ENCODE peak calls at places on chromosomes 1 and 21, in six cellular contexts. One of them, this sample, is unnamed.

GRCh38 chr21:33816148-33816547 is 99.5 kb downstream of the ATP5PO start:
- DNase-seq in stomach: no peak
- DNase-seq in aorta: no peak
- DNase-seq in astrocyte: no peak
- DNase-seq in effector memory CD4-positive, alpha-beta T cell: no peak
- DNase-seq in fibroblast of lung: no peak
- DNase-seq in this sample: no peak

GRCh38 chr1:180206581-180206980 is 23.5 kb upstream of the LHX4 start:
- DNase-seq in aorta: peak; percentile 4
- DNase-seq in fibroblast of lung: no peak
- DNase-seq in stomach: no peak
- DNase-seq in astrocyte: no peak
- DNase-seq in effector memory CD4-positive, alpha-beta T cell: no peak
- DNase-seq in this sample: no peak

GRCh38 chr21:43719748-43720538 is 1.0 kb downstream of the PDXK start:
- DNase-seq in effector memory CD4-positive, alpha-beta T cell: no peak
- DNase-seq in stomach: peak; percentile 39
- DNase-seq in astrocyte: no peak
- DNase-seq in aorta: peak; percentile 74
- DNase-seq in fibroblast of lung: no peak
- DNase-seq in this sample: peak; percentile 70

GRCh38 chr1:202124107-202124506 is 1.4 kb downstream of the GPR37L1 start:
- DNase-seq in aorta: no peak
- DNase-seq in stomach: no peak
- DNase-seq in effector memory CD4-positive, alpha-beta T cell: no peak
- DNase-seq in fibroblast of lung: no peak
- DNase-seq in astrocyte: no peak
- DNase-seq in this sample: no peak

GRCh38 chr1:192889082-192889481 is 80.2 kb downstream of the RGS2 start:
- DNase-seq in aorta: no peak
- DNase-seq in effector memory CD4-positive, alpha-beta T cell: no peak
- DNase-seq in fibroblast of lung: no peak
- DNase-seq in astrocyte: no peak
- DNase-seq in stomach: no peak
- DNase-seq in this sample: no peak

GRCh38 chr1:56404561-56405030 is 174.8 kb downstream of the PLPP3 start:
- DNase-seq in astrocyte: peak; percentile 78
- DNase-seq in stomach: no peak
- DNase-seq in aorta: no peak
- DNase-seq in effector memory CD4-positive, alpha-beta T cell: no peak
- DNase-seq in fibroblast of lung: peak; percentile 84
- DNase-seq in this sample: no peak

GRCh38 chr1:210536263-210536961 is 207.7 kb downstream of the HHAT start:
- DNase-seq in stomach: no peak
- DNase-seq in fibroblast of lung: no peak
- DNase-seq in astrocyte: no peak
- DNase-seq in effector memory CD4-positive, alpha-beta T cell: no peak
- DNase-seq in aorta: no peak
- DNase-seq in this sample: no peak

GRCh38 chr1:211925016-211925415 is 94.5 kb upstream of the LPGAT1 start:
- DNase-seq in effector memory CD4-positive, alpha-beta T cell: no peak
- DNase-seq in astrocyte: no peak
- DNase-seq in stomach: peak; percentile 36
- DNase-seq in aorta: no peak
- DNase-seq in fibroblast of lung: no peak
- DNase-seq in this sample: peak; percentile 67

GRCh38 chr1:56525463-56526155 is 53.8 kb downstream of the PLPP3 start:
- DNase-seq in fibroblast of lung: peak; percentile 47
- DNase-seq in effector memory CD4-positive, alpha-beta T cell: no peak
- DNase-seq in aorta: no peak
- DNase-seq in astrocyte: peak; percentile 38
- DNase-seq in stomach: peak; percentile 36
- DNase-seq in this sample: peak; percentile 54

GRCh38 chr21:36727886-36728285 is 29.0 kb downstream of the SIM2 start:
- DNase-seq in effector memory CD4-positive, alpha-beta T cell: no peak
- DNase-seq in aorta: peak; percentile 13
- DNase-seq in fibroblast of lung: no peak
- DNase-seq in stomach: peak; percentile 21
- DNase-seq in astrocyte: no peak
- DNase-seq in this sample: no peak

GRCh38 chr1:184971522-184972265 is 2.6 kb downstream of the NIBAN1 start:
- DNase-seq in astrocyte: no peak
- DNase-seq in effector memory CD4-positive, alpha-beta T cell: no peak
- DNase-seq in stomach: no peak
- DNase-seq in fibroblast of lung: no peak
- DNase-seq in aorta: no peak
- DNase-seq in this sample: no peak

GRCh38 chr1:80214888-80215540 is 1208.5 kb upstream of the ADGRL4 start:
- DNase-seq in fibroblast of lung: no peak
- DNase-seq in astrocyte: no peak
- DNase-seq in aorta: no peak
- DNase-seq in effector memory CD4-positive, alpha-beta T cell: no peak
- DNase-seq in stomach: no peak
- DNase-seq in this sample: no peak

GRCh38 chr1:212566522-212567479 is 41.8 kb upstream of the ATF3 start:
- DNase-seq in astrocyte: peak; percentile 81
- DNase-seq in fibroblast of lung: peak; percentile 83
- DNase-seq in aorta: no peak
- DNase-seq in effector memory CD4-positive, alpha-beta T cell: peak; percentile 5
- DNase-seq in stomach: peak; percentile 34
- DNase-seq in this sample: peak; percentile 70

GRCh38 chr1:87115317-87115885 is 201.0 kb downstream of the HS2ST1 start:
- DNase-seq in stomach: no peak
- DNase-seq in fibroblast of lung: peak; percentile 94
- DNase-seq in effector memory CD4-positive, alpha-beta T cell: no peak
- DNase-seq in astrocyte: peak; percentile 93
- DNase-seq in aorta: no peak
- DNase-seq in this sample: no peak

GRCh38 chr1:149936076-149936991 is at the start of gene MTMR11:
- DNase-seq in effector memory CD4-positive, alpha-beta T cell: no peak
- DNase-seq in aorta: no peak
- DNase-seq in stomach: peak; percentile 39
- DNase-seq in astrocyte: no peak
- DNase-seq in fibroblast of lung: peak; percentile 52
- DNase-seq in this sample: peak; percentile 67

GRCh38 chr1:201019321-201019977 is 4.1 kb downstream of the KIF21B start:
- DNase-seq in effector memory CD4-positive, alpha-beta T cell: peak; percentile 82
- DNase-seq in aorta: no peak
- DNase-seq in stomach: peak; percentile 75
- DNase-seq in fibroblast of lung: peak; percentile 42
- DNase-seq in astrocyte: no peak
- DNase-seq in this sample: peak; percentile 87

DNA sequence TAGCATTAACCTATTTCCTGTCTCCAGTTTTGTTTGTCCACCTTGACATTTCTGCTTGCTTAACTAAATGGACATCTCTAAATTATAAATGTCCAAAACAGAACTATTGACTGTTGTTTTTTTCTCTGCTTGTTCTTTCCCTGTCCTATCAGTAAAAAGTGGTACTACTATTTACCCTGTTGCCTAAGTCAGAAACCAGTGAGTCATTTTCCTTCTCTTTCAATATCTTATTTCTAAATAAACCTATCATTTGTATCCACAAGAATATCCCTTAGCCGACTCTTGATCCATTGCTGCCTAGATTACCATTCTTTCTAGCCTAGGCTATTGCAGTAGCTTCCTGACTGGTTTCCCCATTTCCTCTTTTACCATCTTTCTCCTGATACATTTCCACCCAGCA is 22.5 kb downstream of the MIER1 start:
- DNase-seq in fibroblast of lung: no peak
- DNase-seq in stomach: no peak
- DNase-seq in aorta: no peak
- DNase-seq in astrocyte: no peak
- DNase-seq in effector memory CD4-positive, alpha-beta T cell: no peak
- DNase-seq in this sample: no peak
- H3K36me3 ChIP-seq in fibroblast of lung: peaks cover 2% of the 10 kb centered on the region
- H3K36me3 ChIP-seq in stomach: peaks cover 78% of the 10 kb centered on the region
- H3K36me3 ChIP-seq in aorta: peaks cover 2% of the 10 kb centered on the region
- H3K36me3 ChIP-seq in astrocyte: peaks cover 30% of the 10 kb centered on the region
- H3K36me3 ChIP-seq in effector memory CD4-positive, alpha-beta T cell: peaks cover 37% of the 10 kb centered on the region
- H3K36me3 ChIP-seq in this sample: no peaks in the 10 kb centered on the region

GRCh38 chr1:49842596-49842995 is 181.2 kb downstream of the AGBL4 start:
- DNase-seq in astrocyte: no peak
- DNase-seq in effector memory CD4-positive, alpha-beta T cell: no peak
- DNase-seq in fibroblast of lung: no peak
- DNase-seq in stomach: no peak
- DNase-seq in aorta: no peak
- DNase-seq in this sample: no peak
- H3K9me3 ChIP-seq in astrocyte: peaks cover 14% of the 10 kb centered on the region
- H3K9me3 ChIP-seq in effector memory CD4-positive, alpha-beta T cell: no peaks in the 10 kb centered on the region
- H3K9me3 ChIP-seq in fibroblast of lung: no peaks in the 10 kb centered on the region
- H3K9me3 ChIP-seq in stomach: peaks cover 80% of the 10 kb centered on the region
- H3K9me3 ChIP-seq in aorta: peaks cover 17% of the 10 kb centered on the region
- H3K9me3 ChIP-seq in this sample: peaks cover 52% of the 10 kb centered on the region

GRCh38 chr1:206694151-206694550 is 9.4 kb downstream of the MAPKAPK2 start:
- DNase-seq in fibroblast of lung: no peak
- DNase-seq in effector memory CD4-positive, alpha-beta T cell: no peak
- DNase-seq in stomach: no peak
- DNase-seq in astrocyte: no peak
- DNase-seq in aorta: no peak
- DNase-seq in this sample: no peak
- H3K4me1 ChIP-seq in fibroblast of lung: peaks cover 46% of the 10 kb centered on the region
- H3K4me1 ChIP-seq in effector memory CD4-positive, alpha-beta T cell: peaks cover under 1% of the 10 kb centered on the region
- H3K4me1 ChIP-seq in stomach: peaks cover 84% of the 10 kb centered on the region
- H3K4me1 ChIP-seq in astrocyte: peaks cover 29% of the 10 kb centered on the region
- H3K4me1 ChIP-seq in aorta: peaks cover 18% of the 10 kb centered on the region
- H3K4me1 ChIP-seq in this sample: peaks cover 34% of the 10 kb centered on the region

GRCh38 chr1:28037946-28038345 is 50.5 kb downstream of the EYA3 start:
- DNase-seq in fibroblast of lung: no peak
- DNase-seq in aorta: no peak
- DNase-seq in effector memory CD4-positive, alpha-beta T cell: no peak
- DNase-seq in stomach: no peak
- DNase-seq in astrocyte: no peak
- DNase-seq in this sample: no peak
- H3K36me3 ChIP-seq in fibroblast of lung: peaks cover 2% of the 10 kb centered on the region
- H3K36me3 ChIP-seq in aorta: no peaks in the 10 kb centered on the region
- H3K36me3 ChIP-seq in effector memory CD4-positive, alpha-beta T cell: peaks cover 28% of the 10 kb centered on the region
- H3K36me3 ChIP-seq in stomach: peaks cover 64% of the 10 kb centered on the region
- H3K36me3 ChIP-seq in astrocyte: peaks cover 15% of the 10 kb centered on the region
- H3K36me3 ChIP-seq in this sample: no peaks in the 10 kb centered on the region

GRCh38 chr21:9767592-9768375 is 753.6 kb upstream of the TPTE start:
- DNase-seq in stomach: no peak
- DNase-seq in effector memory CD4-positive, alpha-beta T cell: no peak
- DNase-seq in fibroblast of lung: no peak
- DNase-seq in astrocyte: no peak
- DNase-seq in aorta: no peak
- DNase-seq in this sample: no peak
- H3K9me3 ChIP-seq in stomach: peaks cover 86% of the 10 kb centered on the region
- H3K9me3 ChIP-seq in effector memory CD4-positive, alpha-beta T cell: no peaks in the 10 kb centered on the region
- H3K9me3 ChIP-seq in fibroblast of lung: peaks cover 5% of the 10 kb centered on the region
- H3K9me3 ChIP-seq in astrocyte: peaks cover 39% of the 10 kb centered on the region
- H3K9me3 ChIP-seq in aorta: peaks cover 1% of the 10 kb centered on the region
- H3K9me3 ChIP-seq in this sample: peaks cover 90% of the 10 kb centered on the region

DNA sequence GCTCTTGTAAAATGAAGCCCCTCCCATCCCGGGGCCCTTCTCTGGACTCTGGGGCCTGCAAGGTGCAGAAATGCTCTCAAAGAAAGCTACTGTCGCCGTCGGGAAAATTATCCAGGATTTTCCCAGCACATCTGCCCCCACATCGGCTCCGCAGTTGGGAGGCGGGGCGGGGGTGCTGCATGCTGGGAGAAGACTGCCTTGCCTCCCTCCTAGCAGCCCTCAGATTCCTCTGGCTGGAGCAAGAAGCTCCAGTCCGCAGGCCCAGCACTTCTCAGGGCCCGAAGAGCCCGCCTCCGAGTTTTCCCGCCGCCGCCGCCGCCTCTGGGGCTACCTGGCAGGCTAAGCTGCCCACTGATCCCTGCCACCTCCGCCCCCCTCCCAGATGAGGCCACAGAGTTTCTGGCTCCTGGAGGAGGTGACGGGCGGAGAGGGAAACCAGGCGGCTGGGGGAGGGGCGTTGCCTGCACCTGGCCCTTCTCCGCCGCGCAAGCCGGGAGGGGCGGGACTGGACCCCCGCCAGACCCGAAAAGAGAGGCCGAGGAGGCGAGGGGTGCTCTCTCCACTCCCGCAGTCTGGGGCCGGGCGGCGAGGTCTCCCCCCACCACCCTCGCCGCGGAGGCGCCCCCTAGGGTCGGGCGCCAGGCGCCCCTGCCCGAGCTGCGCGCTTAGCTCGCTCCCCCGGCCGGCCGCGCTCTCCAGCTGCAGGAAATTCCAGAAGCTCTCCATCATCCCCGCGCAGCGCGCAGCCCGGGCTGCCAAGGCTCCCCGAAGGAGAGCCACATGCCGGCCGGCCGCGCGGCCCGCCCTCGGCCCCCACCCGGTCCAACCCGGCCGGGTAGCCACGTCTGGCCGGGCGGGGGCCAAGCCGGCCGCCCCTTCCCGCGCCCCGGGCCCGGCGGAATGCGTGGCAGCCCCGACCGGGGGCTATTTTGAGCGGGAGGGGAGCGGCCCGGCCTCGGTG is 28.8 kb downstream of the AHDC1 start:
- DNase-seq in fibroblast of lung: peak; percentile 89
- DNase-seq in stomach: peak; percentile 84
- DNase-seq in effector memory CD4-positive, alpha-beta T cell: no peak
- DNase-seq in aorta: peak; percentile 94
- DNase-seq in astrocyte: peak; percentile 75
- DNase-seq in this sample: peak; percentile 65
- H3K4me1 ChIP-seq in fibroblast of lung: peaks cover 57% of the 10 kb centered on the region
- H3K4me1 ChIP-seq in stomach: peaks cover 79% of the 10 kb centered on the region
- H3K4me1 ChIP-seq in effector memory CD4-positive, alpha-beta T cell: peaks cover 5% of the 10 kb centered on the region
- H3K4me1 ChIP-seq in aorta: no peaks in the 10 kb centered on the region
- H3K4me1 ChIP-seq in astrocyte: peaks cover 52% of the 10 kb centered on the region
- H3K4me1 ChIP-seq in this sample: peaks cover 43% of the 10 kb centered on the region

GRCh38 chr1:173988068-173988467 is 34.1 kb downstream of the RC3H1 start:
- DNase-seq in fibroblast of lung: no peak
- DNase-seq in aorta: no peak
- DNase-seq in effector memory CD4-positive, alpha-beta T cell: no peak
- DNase-seq in stomach: no peak
- DNase-seq in astrocyte: no peak
- DNase-seq in this sample: no peak
- H3K36me3 ChIP-seq in fibroblast of lung: peaks cover 5% of the 10 kb centered on the region
- H3K36me3 ChIP-seq in aorta: peaks cover 4% of the 10 kb centered on the region
- H3K36me3 ChIP-seq in effector memory CD4-positive, alpha-beta T cell: peaks cover 43% of the 10 kb centered on the region
- H3K36me3 ChIP-seq in stomach: peaks cover 86% of the 10 kb centered on the region
- H3K36me3 ChIP-seq in astrocyte: peaks cover 22% of the 10 kb centered on the region
- H3K36me3 ChIP-seq in this sample: no peaks in the 10 kb centered on the region

DNA sequence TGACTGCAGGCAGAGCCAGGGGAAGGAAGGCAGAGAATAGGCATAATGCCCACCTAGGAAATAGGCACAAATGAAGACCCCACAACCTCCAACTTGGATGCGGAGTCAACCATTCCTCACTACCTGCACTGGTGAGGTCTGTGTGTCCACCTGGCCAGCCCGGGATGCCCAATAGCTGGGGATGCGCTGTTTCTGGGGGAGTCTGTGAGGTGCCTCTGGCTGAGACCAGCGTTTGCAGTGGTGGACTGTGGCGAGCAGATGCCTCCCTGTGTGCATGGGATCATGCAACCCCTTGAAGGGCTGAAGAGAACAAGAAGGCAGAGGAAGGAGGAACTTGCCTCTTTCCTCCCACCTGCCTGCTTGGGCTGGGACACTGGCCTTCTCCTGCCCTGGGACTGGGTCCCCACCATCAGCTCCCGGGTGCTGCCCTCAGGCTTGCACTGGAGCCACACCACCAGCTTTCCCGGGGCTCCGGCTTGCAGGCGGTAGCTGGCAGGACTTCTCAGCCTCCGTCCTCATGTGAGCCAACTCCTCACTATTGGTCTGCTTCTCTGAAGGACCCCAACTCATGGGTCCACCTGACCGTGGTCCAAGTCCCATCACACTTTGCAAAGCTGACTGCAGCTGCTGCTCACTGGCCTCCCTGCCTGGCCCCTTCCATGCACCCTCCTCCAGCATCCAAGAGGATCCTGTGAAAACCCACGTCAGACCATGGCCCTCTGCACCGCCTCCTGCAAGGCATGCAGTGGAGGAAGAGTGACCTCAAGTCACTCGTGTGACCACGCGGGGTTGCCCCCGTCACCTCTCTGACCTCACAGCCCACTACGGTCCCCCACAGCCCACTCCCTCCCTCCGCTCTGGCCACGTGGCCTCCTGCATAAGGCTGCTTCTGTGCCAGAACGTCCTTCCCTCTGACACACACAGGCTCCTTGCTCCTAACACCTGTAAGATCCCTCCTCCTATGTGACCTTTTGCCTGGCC is 2.7 kb upstream of the PDE9A start:
- DNase-seq in aorta: peak; percentile 70
- DNase-seq in stomach: no peak
- DNase-seq in effector memory CD4-positive, alpha-beta T cell: no peak
- DNase-seq in astrocyte: no peak
- DNase-seq in fibroblast of lung: no peak
- DNase-seq in this sample: peak; percentile 48
- H3K9me3 ChIP-seq in aorta: no peaks in the 10 kb centered on the region
- H3K9me3 ChIP-seq in stomach: no peaks in the 10 kb centered on the region
- H3K9me3 ChIP-seq in effector memory CD4-positive, alpha-beta T cell: no peaks in the 10 kb centered on the region
- H3K9me3 ChIP-seq in astrocyte: no peaks in the 10 kb centered on the region
- H3K9me3 ChIP-seq in fibroblast of lung: no peaks in the 10 kb centered on the region
- H3K9me3 ChIP-seq in this sample: no peaks in the 10 kb centered on the region